ENCODE peak calls at places on chromosome 18, in eight cellular contexts. L is CD8-positive, alpha-beta memory T cell; I is vagina; S is neural progenitor cell; O is GM23248; Z is uterus; U is tibial artery; A is right cardiac atrium. G is an unnamed sample.

GRCh38 chr18:28715206-28715605 is 538.3 kb upstream of the CDH2 start:
- DNase-seq in L (no peak), I (no peak), S (no peak), O (no peak), Z (no peak), U (no peak), A (no peak), G (no peak)

GRCh38 chr18:57107141-57107832 is 39.6 kb upstream of the BOD1L2 start:
- DNase-seq in L (no peak), I (no peak), S (peak; percentile 58), O (peak; percentile 57), Z (no peak), U (no peak), A (no peak), G (no peak)

GRCh38 chr18:80154293-80154692 is 45.2 kb downstream of the ADNP2 start:
- DNase-seq in L (no peak), I (no peak), S (peak; percentile 47), O (peak; percentile 56), Z (no peak), U (no peak), A (no peak), G (peak; percentile 35)

GRCh38 chr18:75211002-75211621 is 515 bp downstream of the TSHZ1 start:
- DNase-seq in L (peak; percentile 64), I (peak; percentile 84), S (peak; percentile 59), O (peak; percentile 64), Z (no peak), U (no peak), A (no peak), G (peak; percentile 63)

GRCh38 chr18:9755603-9756002 is 47.5 kb downstream of the RAB31 start:
- DNase-seq in L (no peak), I (no peak), S (no peak), O (no peak), Z (no peak), U (no peak), A (no peak), G (no peak)

GRCh38 chr18:5628512-5629255 is 84.9 kb upstream of the EPB41L3 start:
- DNase-seq in L (no peak), I (no peak), S (peak; percentile 71), O (peak; percentile 65), Z (peak; percentile 39), U (peak; percentile 71), A (peak; percentile 75), G (no peak)

GRCh38 chr18:941331-941730 is 36.7 kb downstream of the ADCYAP1 start:
- DNase-seq in L (no peak), I (no peak), S (no peak), O (no peak), Z (no peak), U (no peak), A (no peak), G (no peak)

GRCh38 chr18:63199743-63200241 is 119.8 kb downstream of the BCL2 start:
- DNase-seq in L (peak; percentile 71), I (no peak), S (no peak), O (no peak), Z (no peak), U (no peak), A (no peak), G (no peak)

GRCh38 chr18:74266161-74266560 is 25.6 kb downstream of the CYB5A start:
- DNase-seq in L (no peak), I (no peak), S (no peak), O (no peak), Z (no peak), U (no peak), A (no peak), G (no peak)

GRCh38 chr18:39796413-39796812 is 2158.6 kb upstream of the PIK3C3 start:
- DNase-seq in L (no peak), I (no peak), S (no peak), O (no peak), Z (no peak), U (no peak), A (no peak), G (no peak)

GRCh38 chr18:56575819-56576663 is 62.4 kb downstream of the TXNL1 start:
- DNase-seq in L (peak; percentile 5), I (no peak), S (peak; percentile 71), O (peak; percentile 77), Z (no peak), U (no peak), A (no peak), G (no peak)

GRCh38 chr18:59927246-59927825 is 27.5 kb downstream of the PMAIP1 start:
- DNase-seq in L (no peak), I (no peak), S (no peak), O (peak; percentile 25), Z (no peak), U (no peak), A (no peak), G (no peak)

GRCh38 chr18:61831071-61831470 is 61.7 kb downstream of the RNF152 start:
- DNase-seq in L (no peak), I (no peak), S (no peak), O (no peak), Z (no peak), U (no peak), A (no peak), G (no peak)

GRCh38 chr18:54193786-54194185 is 30.7 kb downstream of the MBD2 start:
- DNase-seq in L (no peak), I (no peak), S (no peak), O (no peak), Z (no peak), U (no peak), A (no peak), G (no peak)

GRCh38 chr18:22741318-22741717 is 191.8 kb upstream of the RBBP8 start:
- DNase-seq in L (no peak), I (no peak), S (no peak), O (no peak), Z (no peak), U (no peak), A (no peak), G (no peak)

GRCh38 chr18:13381907-13382682 is 163.5 kb downstream of the LDLRAD4 start:
- DNase-seq in L (peak; percentile 78), I (peak; percentile 86), S (no peak), O (peak; percentile 78), Z (peak; percentile 73), U (peak; percentile 86), A (peak; percentile 78), G (no peak)

GRCh38 chr18:2871111-2871720 is 24.4 kb downstream of the EMILIN2 start:
- DNase-seq in L (no peak), I (peak; percentile 76), S (no peak), O (no peak), Z (no peak), U (no peak), A (no peak), G (no peak)

GRCh38 chr18:77133920-77134496 is 1.4 kb upstream of the MBP start:
- DNase-seq in L (no peak), I (no peak), S (peak; percentile 40), O (peak; percentile 16), Z (no peak), U (no peak), A (peak; percentile 42), G (no peak)

GRCh38 chr18:74264303-74265020 is 27.3 kb downstream of the CYB5A start:
- DNase-seq in L (no peak), I (no peak), S (no peak), O (no peak), Z (no peak), U (no peak), A (no peak), G (no peak)

GRCh38 chr18:34494359-34494696 is 215.8 kb upstream of the DTNA start:
- DNase-seq in L (no peak), I (no peak), S (peak; percentile 8), O (no peak), Z (no peak), U (peak; percentile 58), A (peak; percentile 8), G (no peak)

GRCh38 chr18:25974630-25975077 is 115.8 kb downstream of the SS18 start:
- DNase-seq in L (no peak), I (no peak), S (no peak), O (no peak), Z (no peak), U (no peak), A (no peak), G (no peak)

GRCh38 chr18:60232541-60232940 is 140.0 kb downstream of the MC4R start:
- DNase-seq in L (no peak), I (no peak), S (no peak), O (peak; percentile 53), Z (no peak), U (no peak), A (no peak), G (no peak)

GRCh38 chr18:10923671-10924070 is 225.7 kb downstream of the PIEZO2 start:
- DNase-seq in L (no peak), I (no peak), S (no peak), O (peak; percentile 46), Z (no peak), U (no peak), A (no peak), G (no peak)

GRCh38 chr18:37251679-37252078 is 313.9 kb downstream of the CELF4 start:
- DNase-seq in L (no peak), I (no peak), S (no peak), O (peak; percentile 11), Z (no peak), U (no peak), A (no peak), G (no peak)
- H3K27me3 ChIP-seq in L (no peaks in the 10 kb centered on the region), I (no peaks in the 10 kb centered on the region), S (peaks cover 57% of the 10 kb centered on the region), O (peaks cover 50% of the 10 kb centered on the region), Z (no peaks in the 10 kb centered on the region), U (peaks cover 71% of the 10 kb centered on the region), A (no peaks in the 10 kb centered on the region), G (peaks cover 7% of the 10 kb centered on the region)

GRCh38 chr18:50748243-50749229 is 71.3 kb downstream of the MRO start:
- DNase-seq in L (no peak), I (peak; percentile 42), S (peak; percentile 82), O (no peak), Z (no peak), U (no peak), A (no peak), G (no peak)
- H3K4me3 ChIP-seq in L (no peak overlapping the region), I (no peak overlapping the region), S (no peak overlapping the region), O (no peak overlapping the region), Z (no peak overlapping the region), U (no peak overlapping the region), A (no peak overlapping the region), G (no peak overlapping the region)

GRCh38 chr18:48836231-48836805 is 114.4 kb downstream of the SMAD7 start:
- DNase-seq in L (no peak), I (no peak), S (no peak), O (no peak), Z (no peak), U (peak; percentile 54), A (peak; percentile 5), G (no peak)

GRCh38 chr18:48833701-48834394 is 116.9 kb downstream of the SMAD7 start:
- DNase-seq in L (peak; percentile 33), I (peak; percentile 77), S (no peak), O (no peak), Z (peak; percentile 14), U (peak; percentile 60), A (peak; percentile 18), G (peak; percentile 48)

GRCh38 chr18:48835745-48836191 is 115.0 kb downstream of the SMAD7 start:
- DNase-seq in L (no peak), I (no peak), S (no peak), O (no peak), Z (no peak), U (peak; percentile 61), A (peak; percentile 12), G (no peak)

GRCh38 chr18:48834421-48835011 is 116.2 kb downstream of the SMAD7 start:
- DNase-seq in L (peak; percentile 36), I (no peak), S (no peak), O (peak; percentile 98), Z (peak; percentile 68), U (peak; percentile 95), A (peak; percentile 85), G (peak; percentile 71)

GRCh38 chr18:48835119-48835518 is 115.6 kb downstream of the SMAD7 start:
- DNase-seq in L (no peak), I (no peak), S (no peak), O (no peak), Z (no peak), U (no peak), A (peak; percentile 3), G (no peak)
- H3K4me1 ChIP-seq in L (peaks cover 85% of the 10 kb centered on the region), I (peaks cover 59% of the 10 kb centered on the region), S (peaks cover 21% of the 10 kb centered on the region), O (peaks cover 64% of the 10 kb centered on the region), Z (peaks cover 2% of the 10 kb centered on the region), U (peaks cover 52% of the 10 kb centered on the region), A (peaks cover 7% of the 10 kb centered on the region), G (peaks cover 74% of the 10 kb centered on the region)

GRCh38 chr18:48952287-48953095 is 1.7 kb upstream of the SMAD7 start:
- DNase-seq in L (peak; percentile 70), I (no peak), S (peak; percentile 94), O (peak; percentile 96), Z (peak; percentile 85), U (peak; percentile 92), A (peak; percentile 88), G (peak; percentile 57)
- H3K27me3 ChIP-seq in L (no peaks in the 10 kb centered on the region), I (no peaks in the 10 kb centered on the region), S (peaks cover 78% of the 10 kb centered on the region), O (no peaks in the 10 kb centered on the region), Z (no peaks in the 10 kb centered on the region), U (no peaks in the 10 kb centered on the region), A (no peaks in the 10 kb centered on the region), G (no peaks in the 10 kb centered on the region)